ENCODE peak calls at places on chromosomes 5 and 9, in eight cellular contexts. H is LNCaP clone FGC; S is AG08396; M is activated CD4-positive, alpha-beta memory T cell treated with anti-CD3 and anti-CD28 coated beads, Interleukin-2, amount 10 ng/mL, durations not matched to agents 7 days and 5 days; F is kidney glomerular epithelial cell; R is bronchial epithelial cell; I is fibroblast of villous mesenchyme; G is T-helper 9 cell. Z is an unnamed sample.

GRCh38 chr9:127732444-127732843 is 2.6 kb downstream of the TOR2A start:
- DNase-seq in H (no peak), S (no peak), M (no peak), F (no peak), R (no peak), I (no peak), G (no peak), Z (no peak)

GRCh38 chr5:138488481-138488945 is 23.2 kb downstream of the EGR1 start:
- DNase-seq in H (no peak), S (no peak), M (no peak), F (no peak), R (peak), I (peak), G (no peak), Z (peak)

GRCh38 chr5:149438711-149439132 is 59.6 kb upstream of the IL17B start:
- DNase-seq in H (no peak), S (no peak), M (no peak), F (no peak), R (peak), I (no peak), G (no peak), Z (peak)

GRCh38 chr5:138844812-138845513 is 30.2 kb downstream of the LRRTM2 start:
- DNase-seq in H (peak), S (peak), M (no peak), F (peak), R (peak), I (peak), G (no peak), Z (peak)

GRCh38 chr5:108280248-108280647 is 101.7 kb downstream of the FBXL17 start:
- DNase-seq in H (peak), S (no peak), M (no peak), F (no peak), R (no peak), I (no peak), G (no peak), Z (no peak)

GRCh38 chr9:136353757-136354488 is 9.6 kb downstream of the DNLZ start:
- DNase-seq in H (no peak), S (no peak), M (no peak), F (no peak), R (no peak), I (no peak), G (no peak), Z (no peak)

GRCh38 chr5:109455598-109456096 is 45.9 kb upstream of the PJA2 start:
- DNase-seq in H (no peak), S (peak), M (peak), F (peak), R (peak), I (peak), G (no peak), Z (peak)

GRCh38 chr9:14652729-14653377 is 40.4 kb downstream of the ZDHHC21 start:
- DNase-seq in H (no peak), S (peak), M (no peak), F (peak), R (peak), I (peak), G (no peak), Z (peak)

GRCh38 chr9:34249274-34249673 is 70.4 kb downstream of the UBAP1 start:
- DNase-seq in H (no peak), S (no peak), M (no peak), F (no peak), R (peak), I (no peak), G (no peak), Z (no peak)

GRCh38 chr5:81852277-81853004 is 101.5 kb upstream of the SSBP2 start:
- DNase-seq in H (no peak), S (peak), M (no peak), F (peak), R (no peak), I (peak), G (no peak), Z (no peak)

GRCh38 chr5:37490411-37490810 is 111.3 kb downstream of the WDR70 start:
- DNase-seq in H (no peak), S (no peak), M (no peak), F (no peak), R (peak), I (no peak), G (no peak), Z (no peak)

GRCh38 chr9:77440057-77440456 is 208.1 kb downstream of the GNA14 start:
- DNase-seq in H (no peak), S (peak), M (no peak), F (no peak), R (no peak), I (peak), G (no peak), Z (no peak)

GRCh38 chr9:36486454-36486932 is 86.2 kb upstream of the MELK start:
- DNase-seq in H (no peak), S (peak), M (peak), F (no peak), R (no peak), I (no peak), G (peak), Z (peak)

GRCh38 chr5:114367029-114367428 is 5.2 kb downstream of the KCNN2 start:
- DNase-seq in H (peak), S (peak), M (no peak), F (peak), R (peak), I (no peak), G (no peak), Z (peak)

GRCh38 chr5:14547660-14548059 is 33.9 kb upstream of the OTULINL start:
- DNase-seq in H (no peak), S (no peak), M (no peak), F (no peak), R (no peak), I (no peak), G (no peak), Z (no peak)

GRCh38 chr5:140221697-140222223 is 46.8 kb downstream of the CYSTM1 start:
- DNase-seq in H (no peak), S (peak), M (no peak), F (peak), R (peak), I (peak), G (no peak), Z (peak)

GRCh38 chr5:154542581-154542980 is 64.6 kb upstream of the HAND1 start:
- DNase-seq in H (no peak), S (no peak), M (no peak), F (no peak), R (no peak), I (no peak), G (no peak), Z (no peak)

GRCh38 chr5:82405166-82405565 is 127.0 kb upstream of the RPS23 start:
- DNase-seq in H (no peak), S (no peak), M (no peak), F (peak), R (peak), I (no peak), G (no peak), Z (peak)

GRCh38 chr9:111525056-111525977 is at the start of gene ZNF483:
- DNase-seq in H (peak), S (peak), M (peak), F (peak), R (peak), I (peak), G (peak), Z (peak)

GRCh38 chr9:33686942-33687341 is 108.4 kb upstream of the PRSS3 start:
- DNase-seq in H (no peak), S (no peak), M (no peak), F (no peak), R (no peak), I (no peak), G (no peak), Z (no peak)

GRCh38 chr5:30849801-30850370 is 343.6 kb upstream of the CDH6 start:
- DNase-seq in H (no peak), S (peak), M (no peak), F (peak), R (peak), I (no peak), G (no peak), Z (no peak)

GRCh38 chr5:75690669-75691068 is 26.6 kb downstream of the POC5 start:
- DNase-seq in H (no peak), S (no peak), M (peak), F (no peak), R (no peak), I (no peak), G (no peak), Z (no peak)

GRCh38 chr5:93902288-93902687 is 160.9 kb upstream of the POU5F2 start:
- DNase-seq in H (no peak), S (no peak), M (no peak), F (no peak), R (no peak), I (no peak), G (no peak), Z (no peak)

GRCh38 chr5:170885281-170885680 is 23.5 kb downstream of the RANBP17 start:
- DNase-seq in H (no peak), S (no peak), M (no peak), F (no peak), R (no peak), I (peak), G (no peak), Z (no peak)

Z was measured in MCF 10A.